ENCODE peak calls at places on chromosome 10, in four cellular contexts. F is NCI-H510A treated with DMSO at 0.1 percent for 48 hours, Z is mucosa of descending colon, L is NCI-H2171 treated with DMSO at 0.1 percent for 48 hours. K is an unnamed sample.
A peak's percentile ranks its signal among the peaks of the same experiment; 100 is the strongest.

GRCh38 chr10:10730644-10731043 is 287.0 kb upstream of the CELF2 start:
- DNase-seq in F (no peak), Z (no peak), L (no peak), K (no peak)

GRCh38 chr10:87860156-87860795 is 3.1 kb downstream of the KLLN start:
- DNase-seq in F (peak; percentile 62), Z (no peak), L (peak; percentile 35), K (no peak)

GRCh38 chr10:124802313-124802675 is 675 bp downstream of the ABRAXAS2 start:
- DNase-seq in F (no peak), Z (peak; percentile 17), L (no peak), K (no peak)

GRCh38 chr10:83957168-83957750 is 182.1 kb upstream of the GHITM start:
- DNase-seq in F (no peak), Z (no peak), L (no peak), K (no peak)

GRCh38 chr10:629186-629998 is 60.1 kb downstream of the DIP2C start:
- DNase-seq in F (no peak), Z (no peak), L (no peak), K (no peak)

GRCh38 chr10:122768033-122768745 is 68.5 kb upstream of the C10orf120 start:
- DNase-seq in F (no peak), Z (no peak), L (no peak), K (no peak)

GRCh38 chr10:28186887-28187578 is 115.8 kb downstream of the MPP7 start:
- DNase-seq in F (no peak), Z (no peak), L (no peak), K (no peak)

GRCh38 chr10:16441106-16441850 is 4.5 kb downstream of the PTER start:
- DNase-seq in F (no peak), Z (no peak), L (no peak), K (no peak)

GRCh38 chr10:119479532-119479931 is 63.0 kb downstream of the RGS10 start:
- DNase-seq in F (no peak), Z (no peak), L (no peak), K (no peak)

GRCh38 chr10:111122127-111122526 is 45.3 kb downstream of the ADRA2A start:
- DNase-seq in F (no peak), Z (no peak), L (no peak), K (no peak)

GRCh38 chr10:97937054-97937453 is 87.4 kb downstream of the GOLGA7B start:
- DNase-seq in F (no peak), Z (no peak), L (no peak), K (no peak)

GRCh38 chr10:31528834-31529233 is 209.8 kb downstream of the ZEB1 start:
- DNase-seq in F (no peak), Z (no peak), L (no peak), K (no peak)

GRCh38 chr10:95493862-95494261 is 67.3 kb downstream of the SORBS1 start:
- DNase-seq in F (no peak), Z (no peak), L (no peak), K (no peak)

GRCh38 chr10:128420623-128421022 is 294.4 kb upstream of the MKI67 start:
- DNase-seq in F (no peak), Z (no peak), L (peak; percentile 2), K (no peak)

GRCh38 chr10:128068398-128069285 is 57.6 kb downstream of the MKI67 start:
- DNase-seq in F (peak; percentile 23), Z (no peak), L (peak; percentile 69), K (no peak)

GRCh38 chr10:91328320-91328984 is 81.7 kb upstream of the HECTD2 start:
- DNase-seq in F (no peak), Z (no peak), L (no peak), K (no peak)

GRCh38 chr10:76902949-76903348 is 734.7 kb downstream of the KCNMA1 start:
- DNase-seq in F (no peak), Z (peak; percentile 76), L (peak; percentile 31), K (no peak)

GRCh38 chr10:43196981-43197833 is 59.0 kb downstream of the CSGALNACT2 start:
- DNase-seq in F (no peak), Z (no peak), L (no peak), K (no peak)

GRCh38 chr10:3747984-3748383 is 37.0 kb downstream of the KLF6 start:
- DNase-seq in F (no peak), Z (no peak), L (no peak), K (peak; percentile 23)

GRCh38 chr10:61262486-61263261 is 190.5 kb downstream of the TMEM26 start:
- DNase-seq in F (no peak), Z (no peak), L (no peak), K (no peak)

GRCh38 chr10:33485276-33485675 is 150.8 kb upstream of the NRP1 start:
- DNase-seq in F (no peak), Z (no peak), L (no peak), K (no peak)

GRCh38 chr10:29946953-29947700 is 112.3 kb downstream of the JCAD start:
- DNase-seq in F (no peak), Z (no peak), L (no peak), K (no peak)

GRCh38 chr10:76429331-76429625 is 997.9 kb downstream of the LRMDA start:
- DNase-seq in F (no peak), Z (no peak), L (no peak), K (no peak)

GRCh38 chr10:88932539-88933256 is 19.9 kb downstream of the ACTA2 start:
- DNase-seq in F (peak; percentile 82), Z (peak; percentile 62), L (peak; percentile 16), K (no peak)

GRCh38 chr10:8338177-8338766 is 283.8 kb downstream of the GATA3 start:
- DNase-seq in F (no peak), Z (no peak), L (no peak), K (no peak)

GRCh38 chr10:13717936-13718772 is 131.4 kb downstream of the PRPF18 start:
- DNase-seq in F (peak; percentile 34), Z (peak; percentile 72), L (peak; percentile 87), K (peak; percentile 84)

GRCh38 chr10:69451784-69452251 is 553 bp downstream of the TSPAN15 start:
- DNase-seq in F (peak; percentile 53), Z (peak; percentile 90), L (peak; percentile 3), K (peak; percentile 80)

GRCh38 chr10:33566426-33566825 is 232.0 kb upstream of the NRP1 start:
- DNase-seq in F (no peak), Z (no peak), L (no peak), K (no peak)

GRCh38 chr10:44743539-44743938 is 167.6 kb upstream of the TMEM72 start:
- DNase-seq in F (no peak), Z (no peak), L (no peak), K (no peak)

GRCh38 chr10:44352316-44353127 is 32.4 kb downstream of the CXCL12 start:
- DNase-seq in F (no peak), Z (peak; percentile 43), L (no peak), K (peak; percentile 90)

GRCh38 chr10:56383806-56384205 is 22.7 kb upstream of the ZWINT start:
- DNase-seq in F (no peak), Z (no peak), L (no peak), K (no peak)

GRCh38 chr10:1402821-1403507 is 334.4 kb downstream of the ADARB2 start:
- DNase-seq in F (no peak), Z (no peak), L (no peak), K (no peak)

GRCh38 chr10:63738410-63738809 is 217.2 kb downstream of the REEP3 start:
- DNase-seq in F (no peak), Z (no peak), L (no peak), K (no peak)

GRCh38 chr10:88965016-88965415 is 12.4 kb upstream of the ACTA2 start:
- DNase-seq in F (no peak), Z (no peak), L (no peak), K (no peak)

GRCh38 chr10:33653584-33654367 is 319.3 kb upstream of the NRP1 start:
- DNase-seq in F (no peak), Z (no peak), L (no peak), K (no peak)

GRCh38 chr10:79093658-79094411 is 25.1 kb downstream of the ZMIZ1 start:
- DNase-seq in F (no peak), Z (peak; percentile 92), L (no peak), K (peak; percentile 81)

K was measured in pancreas.